ENCODE peak calls at places on chromosome 13, in four cellular contexts. G is progenitor cell of endocrine pancreas, Z is breast epithelium, O is brain microvascular endothelial cell. H is an unnamed sample.

GRCh38 chr13:23365652-23366051 is 67.8 kb downstream of the SACS start:
- DNase-seq in G (no peak), Z (no peak), O (no peak), H (no peak)

GRCh38 chr13:98169331-98169730 is 7.7 kb downstream of the RNF113B start:
- DNase-seq in Z (no peak), G (no peak), O (no peak), H (no peak)

GRCh38 chr13:40113644-40114304 is 458.3 kb downstream of the COG6 start:
- DNase-seq in O (no peak), Z (no peak), G (no peak), H (no peak)

GRCh38 chr13:51328488-51328887 is 11.0 kb upstream of the SERPINE3 start:
- DNase-seq in Z (no peak), O (no peak), G (no peak), H (no peak)

GRCh38 chr13:48902421-48902820 is 73.3 kb upstream of the FNDC3A start:
- DNase-seq in Z (no peak), O (peak), G (no peak), H (no peak)

GRCh38 chr13:29435125-29435911 is 160.2 kb downstream of the SLC7A1 start:
- DNase-seq in G (no peak), O (peak), Z (no peak), H (no peak)

GRCh38 chr13:30466841-30467252 is 1.1 kb upstream of the HMGB1 start:
- DNase-seq in Z (no peak), G (no peak), O (no peak), H (no peak)

GRCh38 chr13:45607931-45608330 is 7.6 kb downstream of the ERICH6B start:
- DNase-seq in G (no peak), O (no peak), Z (no peak), H (no peak)

GRCh38 chr13:73819711-73820110 is 314.5 kb downstream of the KLF12 start:
- DNase-seq in G (no peak), Z (no peak), O (no peak), H (no peak)

GRCh38 chr13:23384111-23384510 is 49.4 kb downstream of the SACS start:
- DNase-seq in G (no peak), O (peak), Z (no peak), H (no peak)

GRCh38 chr13:104021806-104022397 is 955.7 kb upstream of the SLC10A2 start:
- DNase-seq in Z (no peak), O (no peak), G (no peak), H (no peak)

GRCh38 chr13:109785141-109785891 is 1.1 kb downstream of the IRS2 start:
- DNase-seq in G (peak), Z (no peak), O (peak), H (peak)

GRCh38 chr13:80945328-80945727 is 604.4 kb upstream of the SPRY2 start:
- DNase-seq in O (no peak), G (peak), Z (no peak), H (no peak)

GRCh38 chr13:23081246-23081645 is 99.5 kb upstream of the SGCG start:
- DNase-seq in O (no peak), G (no peak), Z (no peak), H (no peak)

GRCh38 chr13:49443689-49444516 is at the start of the genes CAB39L and SETDB2:
- DNase-seq in O (peak), G (peak), Z (peak), H (peak)

GRCh38 chr13:109869312-109870237 is 83.2 kb upstream of the IRS2 start:
- DNase-seq in O (peak), Z (peak), G (no peak), H (no peak)

GRCh38 chr13:73059460-73060250 is 850 bp downstream of the KLF5 start:
- DNase-seq in G (peak), O (no peak), Z (peak), H (peak)

GRCh38 chr13:89832827-89833226 is 1514.7 kb upstream of the MIR17HG start:
- DNase-seq in Z (no peak), O (no peak), G (no peak), H (no peak)

GRCh38 chr13:79480954-79481684 is at the start of gene NDFIP2:
- DNase-seq in Z (peak), O (peak), G (peak), H (peak)

GRCh38 chr13:51562011-51562671 is 22.1 kb upstream of the WDFY2 start:
- DNase-seq in G (no peak), Z (no peak), O (no peak), H (no peak)

GRCh38 chr13:30338331-30338851 is 31.0 kb upstream of the KATNAL1 start:
- DNase-seq in Z (no peak), O (peak), G (no peak), H (no peak)

GRCh38 chr13:75936791-75937190 is 300.7 kb downstream of the LMO7 start:
- DNase-seq in G (no peak), Z (no peak), O (no peak), H (no peak)

GRCh38 chr13:73200432-73200831 is 141.6 kb downstream of the KLF5 start:
- DNase-seq in O (no peak), Z (no peak), G (no peak), H (no peak)

GRCh38 chr13:85521586-85521985 is 277.6 kb downstream of the SLITRK6 start:
- DNase-seq in Z (no peak), G (no peak), O (no peak), H (no peak)

GRCh38 chr13:46721054-46721453 is 75.9 kb downstream of the ESD start:
- DNase-seq in G (no peak), O (peak), Z (no peak), H (peak)

GRCh38 chr13:49248433-49249002 is 793 bp downstream of the CDADC1 start:
- DNase-seq in O (peak), Z (no peak), G (no peak), H (peak)

GRCh38 chr13:68047889-68048288 is 817.8 kb upstream of the PCDH9 start:
- DNase-seq in G (no peak), Z (no peak), O (no peak), H (no peak)

GRCh38 chr13:40488869-40489391 is 177.5 kb downstream of the FOXO1 start:
- DNase-seq in O (no peak), Z (no peak), G (no peak), H (no peak)

GRCh38 chr13:32645854-32646253 is 59.6 kb downstream of the PDS5B start:
- DNase-seq in Z (no peak), O (no peak), G (no peak), H (no peak)

GRCh38 chr13:32642316-32642715 is 56.1 kb downstream of the PDS5B start:
- DNase-seq in G (no peak), O (no peak), Z (no peak), H (no peak)

GRCh38 chr13:32650705-32651311 is 64.6 kb downstream of the PDS5B start:
- DNase-seq in G (no peak), Z (no peak), O (peak), H (no peak)

GRCh38 chr13:32642858-32643257 is 56.6 kb downstream of the PDS5B start:
- DNase-seq in G (no peak), Z (no peak), O (no peak), H (no peak)

DNA sequence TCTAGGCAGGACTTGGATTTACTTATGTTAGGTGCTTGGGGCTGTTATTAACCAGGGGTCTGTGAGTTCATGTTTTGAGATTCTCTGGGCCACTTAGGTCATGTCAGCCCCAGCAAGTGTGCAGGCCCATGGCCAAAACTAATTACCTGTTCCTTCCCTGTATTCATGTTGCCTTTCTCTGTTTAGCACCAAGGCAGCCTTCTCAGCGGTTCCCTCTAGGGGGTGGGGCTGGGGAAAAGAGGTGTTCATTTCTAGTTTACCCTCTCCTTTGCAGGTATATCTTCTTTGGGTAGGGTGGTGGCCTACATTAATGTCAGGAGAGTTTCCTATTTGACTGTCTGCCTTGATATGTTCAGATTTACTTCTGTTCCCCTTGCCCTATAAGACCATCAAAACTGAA is 61.7 kb downstream of the PDS5B start:
- DNase-seq in G (no peak), O (no peak), Z (no peak), H (no peak)
- TF ChIP-seq CTCF in G (no peak), O (no peak), Z (no peak), H (no peak)

GRCh38 chr13:28408235-28408848 is 86.6 kb downstream of the FLT1 start:
- DNase-seq in Z (no peak), G (no peak), O (peak), H (no peak)
- TF ChIP-seq CTCF in Z (no peak), G (no peak), O (no peak), H (no peak)

DNA sequence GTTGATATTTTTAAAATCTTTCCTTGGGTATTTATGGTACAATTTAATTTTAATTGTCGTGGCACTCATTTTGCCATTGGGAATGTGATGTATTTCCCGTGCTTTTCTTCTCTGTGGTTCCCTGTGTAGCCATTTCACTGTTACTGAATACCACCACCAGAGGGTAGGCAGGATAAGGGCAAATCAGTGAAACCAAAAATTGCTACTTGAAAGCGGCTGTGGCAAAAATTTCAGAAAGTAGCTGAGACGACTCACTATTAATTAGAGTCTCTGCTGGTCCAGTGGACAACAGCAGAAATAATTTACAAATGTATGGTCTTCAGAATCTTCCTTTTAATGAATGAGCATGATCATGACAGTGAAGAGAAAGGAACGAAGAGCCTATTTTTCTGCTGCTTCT is 34.4 kb upstream of the MIR17HG start:
- DNase-seq in Z (no peak), G (no peak), O (peak), H (no peak)
- TF ChIP-seq CTCF in Z (peak), G (peak), O (peak), H (peak)

GRCh38 chr13:41942462-41943094 is 18.3 kb downstream of the VWA8 start:
- DNase-seq in O (peak), Z (no peak), G (no peak), H (no peak)
- TF ChIP-seq CTCF in O (peak), Z (no peak), G (peak), H (no peak)

DNA sequence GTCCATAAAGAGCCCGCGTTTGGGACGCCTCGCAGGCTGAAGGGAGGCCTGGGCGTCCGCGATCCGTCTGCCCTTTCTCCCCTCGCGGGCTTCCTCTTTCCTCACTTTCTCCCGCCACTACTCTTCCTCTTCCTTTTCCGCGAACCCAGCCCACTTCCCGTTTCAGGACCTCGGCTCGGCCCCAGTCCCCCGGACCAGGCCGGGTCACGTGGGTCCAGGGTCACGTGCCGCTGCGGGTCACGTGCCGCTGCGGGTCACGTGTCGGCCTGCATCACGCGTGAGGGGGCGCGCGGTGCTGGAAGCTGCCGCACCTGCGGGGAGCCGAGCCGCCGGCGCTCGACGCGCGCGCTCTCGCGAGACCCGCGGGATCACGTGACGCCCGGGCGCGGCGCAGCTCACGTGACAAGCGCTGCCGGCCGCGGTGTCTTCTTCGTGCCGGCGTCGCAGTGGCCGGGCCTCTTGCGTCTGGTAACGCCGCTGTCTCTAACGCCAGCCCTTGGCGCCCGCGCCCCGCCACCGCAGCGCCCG is at the start of gene LAMP1:
- DNase-seq in Z (peak), O (peak), G (peak), H (peak)
- TF ChIP-seq CTCF in Z (no peak), O (no peak), G (no peak), H (no peak)

DNA sequence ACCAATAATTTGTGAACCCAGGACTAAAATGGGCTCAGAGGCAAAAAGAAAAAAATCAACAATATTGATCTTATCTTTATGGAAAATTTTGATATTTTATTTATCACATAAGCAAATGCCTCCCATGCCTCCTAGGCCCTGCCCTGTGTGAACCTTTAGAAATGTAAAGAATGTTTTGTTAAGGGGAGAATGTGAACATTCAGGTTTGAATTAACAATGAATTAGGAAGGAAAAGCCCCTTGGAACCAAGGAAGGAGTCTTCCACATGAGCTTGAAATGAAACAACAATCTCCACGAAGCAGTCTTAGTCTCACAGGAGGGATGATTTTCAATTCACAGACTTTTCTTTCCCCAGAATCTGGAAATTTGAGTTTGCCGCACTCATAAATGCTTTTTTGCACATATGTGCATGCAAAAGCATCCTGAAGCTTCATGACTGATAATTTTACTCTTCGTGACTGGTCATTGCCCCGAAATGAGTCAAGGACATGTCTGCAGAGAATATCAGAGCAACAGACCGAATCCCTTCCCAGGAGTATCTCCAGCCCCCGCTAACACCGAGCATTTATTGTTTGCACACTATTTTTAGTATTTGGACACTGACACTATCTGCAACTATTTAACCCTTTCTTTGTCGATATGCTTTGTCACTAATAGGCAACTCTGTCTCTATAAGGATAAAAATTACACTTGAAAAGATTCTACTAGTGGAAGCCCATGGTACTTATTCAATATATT is 135.2 kb downstream of the DCT start:
- DNase-seq in Z (no peak), O (peak), G (no peak), H (no peak)
- TF ChIP-seq CTCF in Z (no peak), O (no peak), G (no peak), H (no peak)